ENCODE peak calls at places on chromosomes 11 and 22, in six cellular contexts. One of them, this sample, is unnamed.
A peak's percentile ranks its signal among the peaks of the same experiment; 100 is the strongest.

GRCh38 chr11:78380615-78381029 is 37.0 kb downstream of the GAB2 start:
- DNase-seq in CD8-positive, alpha-beta memory T cell: no peak
- DNase-seq in thyroid gland: no peak
- DNase-seq in CD4-positive, alpha-beta T cell: no peak
- DNase-seq in AG04450: peak; percentile 33
- DNase-seq in PC-3: no peak
- DNase-seq in this sample: no peak

GRCh38 chr22:42820075-42820763 is 36.9 kb downstream of the ARFGAP3 start:
- DNase-seq in CD8-positive, alpha-beta memory T cell: no peak
- DNase-seq in thyroid gland: peak; percentile 30
- DNase-seq in CD4-positive, alpha-beta T cell: no peak
- DNase-seq in AG04450: peak; percentile 51
- DNase-seq in PC-3: peak; percentile 82
- DNase-seq in this sample: peak; percentile 82

GRCh38 chr11:29481721-29482120 is 535.1 kb downstream of the KCNA4 start:
- DNase-seq in CD8-positive, alpha-beta memory T cell: no peak
- DNase-seq in thyroid gland: no peak
- DNase-seq in CD4-positive, alpha-beta T cell: no peak
- DNase-seq in AG04450: no peak
- DNase-seq in PC-3: no peak
- DNase-seq in this sample: no peak

GRCh38 chr22:36439481-36440271 is 41.8 kb downstream of the TXN2 start:
- DNase-seq in CD8-positive, alpha-beta memory T cell: no peak
- DNase-seq in thyroid gland: no peak
- DNase-seq in CD4-positive, alpha-beta T cell: no peak
- DNase-seq in AG04450: peak; percentile 88
- DNase-seq in PC-3: peak; percentile 65
- DNase-seq in this sample: peak; percentile 83

GRCh38 chr11:93814966-93815633 is 31.0 kb downstream of the MED17 start:
- DNase-seq in CD8-positive, alpha-beta memory T cell: no peak
- DNase-seq in thyroid gland: no peak
- DNase-seq in CD4-positive, alpha-beta T cell: no peak
- DNase-seq in AG04450: no peak
- DNase-seq in PC-3: no peak
- DNase-seq in this sample: no peak

GRCh38 chr11:65058012-65058411 is 341 bp downstream of the NAALADL1 start:
- DNase-seq in CD8-positive, alpha-beta memory T cell: no peak
- DNase-seq in thyroid gland: no peak
- DNase-seq in CD4-positive, alpha-beta T cell: no peak
- DNase-seq in AG04450: no peak
- DNase-seq in PC-3: no peak
- DNase-seq in this sample: no peak

GRCh38 chr11:64523456-64524187 is 67.4 kb upstream of the SLC22A12 start:
- DNase-seq in CD8-positive, alpha-beta memory T cell: no peak
- DNase-seq in thyroid gland: no peak
- DNase-seq in CD4-positive, alpha-beta T cell: no peak
- DNase-seq in AG04450: no peak
- DNase-seq in PC-3: no peak
- DNase-seq in this sample: no peak

GRCh38 chr11:73234403-73235181 is 16.5 kb downstream of the P2RY2 start:
- DNase-seq in CD8-positive, alpha-beta memory T cell: no peak
- DNase-seq in thyroid gland: peak; percentile 0
- DNase-seq in CD4-positive, alpha-beta T cell: no peak
- DNase-seq in AG04450: no peak
- DNase-seq in PC-3: no peak
- DNase-seq in this sample: no peak

GRCh38 chr11:72012897-72013721 is 14.4 kb downstream of the IL18BP start:
- DNase-seq in CD8-positive, alpha-beta memory T cell: no peak
- DNase-seq in thyroid gland: no peak
- DNase-seq in CD4-positive, alpha-beta T cell: no peak
- DNase-seq in AG04450: no peak
- DNase-seq in PC-3: peak; percentile 39
- DNase-seq in this sample: peak; percentile 76

GRCh38 chr11:72352859-72353551 is 81.3 kb downstream of the CLPB start:
- DNase-seq in CD8-positive, alpha-beta memory T cell: no peak
- DNase-seq in thyroid gland: peak; percentile 77
- DNase-seq in CD4-positive, alpha-beta T cell: no peak
- DNase-seq in AG04450: peak; percentile 67
- DNase-seq in PC-3: no peak
- DNase-seq in this sample: peak; percentile 10

GRCh38 chr22:46636221-46637002 is 16.2 kb downstream of the GRAMD4 start:
- DNase-seq in CD8-positive, alpha-beta memory T cell: no peak
- DNase-seq in thyroid gland: peak; percentile 37
- DNase-seq in CD4-positive, alpha-beta T cell: no peak
- DNase-seq in AG04450: no peak
- DNase-seq in PC-3: no peak
- DNase-seq in this sample: no peak

GRCh38 chr11:77019976-77020591 is 14.1 kb upstream of the B3GNT6 start:
- DNase-seq in CD8-positive, alpha-beta memory T cell: no peak
- DNase-seq in thyroid gland: no peak
- DNase-seq in CD4-positive, alpha-beta T cell: no peak
- DNase-seq in AG04450: no peak
- DNase-seq in PC-3: peak; percentile 92
- DNase-seq in this sample: peak; percentile 66

GRCh38 chr11:102254047-102254446 is 63.2 kb upstream of the BIRC3 start:
- DNase-seq in CD8-positive, alpha-beta memory T cell: no peak
- DNase-seq in thyroid gland: no peak
- DNase-seq in CD4-positive, alpha-beta T cell: no peak
- DNase-seq in AG04450: no peak
- DNase-seq in PC-3: peak; percentile 47
- DNase-seq in this sample: no peak

GRCh38 chr11:120511116-120511803 is at the start of gene GRIK4:
- DNase-seq in CD8-positive, alpha-beta memory T cell: peak; percentile 57
- DNase-seq in thyroid gland: peak; percentile 85
- DNase-seq in CD4-positive, alpha-beta T cell: peak; percentile 62
- DNase-seq in AG04450: no peak
- DNase-seq in PC-3: peak; percentile 80
- DNase-seq in this sample: peak; percentile 62

GRCh38 chr11:71484248-71485062 is 31.5 kb downstream of the NADSYN1 start:
- DNase-seq in CD8-positive, alpha-beta memory T cell: no peak
- DNase-seq in thyroid gland: no peak
- DNase-seq in CD4-positive, alpha-beta T cell: no peak
- DNase-seq in AG04450: no peak
- DNase-seq in PC-3: no peak
- DNase-seq in this sample: no peak

GRCh38 chr11:107929611-107930200 is 1.5 kb downstream of the RAB39A start:
- DNase-seq in CD8-positive, alpha-beta memory T cell: no peak
- DNase-seq in thyroid gland: no peak
- DNase-seq in CD4-positive, alpha-beta T cell: no peak
- DNase-seq in AG04450: no peak
- DNase-seq in PC-3: no peak
- DNase-seq in this sample: no peak

GRCh38 chr11:13962198-13962561 is 343 bp upstream of the SPON1 start:
- DNase-seq in CD8-positive, alpha-beta memory T cell: no peak
- DNase-seq in thyroid gland: no peak
- DNase-seq in CD4-positive, alpha-beta T cell: no peak
- DNase-seq in AG04450: no peak
- DNase-seq in PC-3: no peak
- DNase-seq in this sample: no peak

GRCh38 chr11:13964771-13965074 is 2.2 kb downstream of the SPON1 start:
- DNase-seq in CD8-positive, alpha-beta memory T cell: no peak
- DNase-seq in thyroid gland: no peak
- DNase-seq in CD4-positive, alpha-beta T cell: no peak
- DNase-seq in AG04450: no peak
- DNase-seq in PC-3: no peak
- DNase-seq in this sample: no peak

GRCh38 chr11:13962562-13963168 is at the start of gene SPON1:
- DNase-seq in CD8-positive, alpha-beta memory T cell: no peak
- DNase-seq in thyroid gland: peak; percentile 39
- DNase-seq in CD4-positive, alpha-beta T cell: peak; percentile 55
- DNase-seq in AG04450: no peak
- DNase-seq in PC-3: no peak
- DNase-seq in this sample: peak; percentile 27

GRCh38 chr11:13963949-13964770 is 1.6 kb downstream of the SPON1 start:
- DNase-seq in CD8-positive, alpha-beta memory T cell: no peak
- DNase-seq in thyroid gland: peak; percentile 5
- DNase-seq in CD4-positive, alpha-beta T cell: peak; percentile 18
- DNase-seq in AG04450: no peak
- DNase-seq in PC-3: peak; percentile 43
- DNase-seq in this sample: no peak

GRCh38 chr11:13963169-13963948 is 836 bp downstream of the SPON1 start:
- DNase-seq in CD8-positive, alpha-beta memory T cell: no peak
- DNase-seq in thyroid gland: no peak
- DNase-seq in CD4-positive, alpha-beta T cell: peak; percentile 54
- DNase-seq in AG04450: no peak
- DNase-seq in PC-3: no peak
- DNase-seq in this sample: no peak
- H3K27ac ChIP-seq in CD8-positive, alpha-beta memory T cell: no peak overlapping the region
- H3K27ac ChIP-seq in thyroid gland: no peak overlapping the region
- H3K27ac ChIP-seq in CD4-positive, alpha-beta T cell: no peak overlapping the region
- H3K27ac ChIP-seq in AG04450: no peak overlapping the region
- H3K27ac ChIP-seq in PC-3: no peak overlapping the region
- H3K27ac ChIP-seq in this sample: no peak overlapping the region

DNA sequence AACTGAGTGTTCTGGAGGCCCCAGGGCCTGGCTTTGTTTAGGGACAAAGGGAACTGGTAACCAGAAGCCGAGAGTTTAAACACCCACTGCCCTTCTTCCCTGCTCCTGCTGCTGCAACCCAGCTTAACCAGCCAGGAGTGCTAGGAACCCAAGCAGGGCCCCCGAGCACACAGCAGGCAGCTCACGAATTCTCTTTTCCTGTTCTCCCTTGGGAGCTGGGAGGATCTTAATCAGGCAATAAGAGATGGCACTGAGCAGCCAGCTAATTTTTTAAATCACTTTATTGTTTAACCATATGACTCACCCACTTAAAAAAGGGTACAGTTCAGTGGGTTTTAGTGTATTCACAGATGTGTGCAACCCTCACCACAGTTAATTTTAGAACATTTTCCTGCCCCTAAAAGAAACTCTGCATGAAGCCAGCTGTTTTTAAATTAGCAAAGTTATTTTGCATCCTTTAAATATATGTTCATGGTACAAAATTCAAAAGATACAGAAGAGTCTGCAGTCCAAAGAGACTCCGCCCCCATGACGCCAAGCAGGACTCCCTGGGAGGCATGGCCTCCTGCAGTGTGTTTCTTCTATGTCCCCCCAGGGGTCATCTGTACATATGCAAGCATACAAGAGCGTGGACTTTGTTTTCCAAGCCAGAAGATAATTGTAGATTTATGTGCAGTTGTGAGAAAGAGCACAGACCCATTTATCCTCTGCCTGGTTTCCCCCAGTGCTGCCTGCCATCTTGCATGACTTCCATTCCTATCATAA is 18.9 kb upstream of the PPP6R3 start:
- DNase-seq in CD8-positive, alpha-beta memory T cell: no peak
- DNase-seq in thyroid gland: no peak
- DNase-seq in CD4-positive, alpha-beta T cell: no peak
- DNase-seq in AG04450: no peak
- DNase-seq in PC-3: no peak
- DNase-seq in this sample: no peak
- H3K27ac ChIP-seq in CD8-positive, alpha-beta memory T cell: no peak overlapping the region
- H3K27ac ChIP-seq in thyroid gland: no peak overlapping the region
- H3K27ac ChIP-seq in CD4-positive, alpha-beta T cell: no peak overlapping the region
- H3K27ac ChIP-seq in AG04450: no peak overlapping the region
- H3K27ac ChIP-seq in PC-3: no peak overlapping the region
- H3K27ac ChIP-seq in this sample: no peak overlapping the region

GRCh38 chr11:96229354-96229973 is 113.5 kb downstream of the MAML2 start:
- DNase-seq in CD8-positive, alpha-beta memory T cell: no peak
- DNase-seq in thyroid gland: no peak
- DNase-seq in CD4-positive, alpha-beta T cell: no peak
- DNase-seq in AG04450: no peak
- DNase-seq in PC-3: no peak
- DNase-seq in this sample: no peak
- H3K27ac ChIP-seq in CD8-positive, alpha-beta memory T cell: no peak overlapping the region
- H3K27ac ChIP-seq in thyroid gland: no peak overlapping the region
- H3K27ac ChIP-seq in CD4-positive, alpha-beta T cell: peak overlapping the region; percentile 43
- H3K27ac ChIP-seq in AG04450: peak overlapping the region; percentile 89
- H3K27ac ChIP-seq in PC-3: peak overlapping the region; percentile 82
- H3K27ac ChIP-seq in this sample: peak overlapping the region; percentile 74

GRCh38 chr11:129273322-129273721 is 81.2 kb upstream of the ARHGAP32 start:
- DNase-seq in CD8-positive, alpha-beta memory T cell: no peak
- DNase-seq in thyroid gland: no peak
- DNase-seq in CD4-positive, alpha-beta T cell: no peak
- DNase-seq in AG04450: no peak
- DNase-seq in PC-3: no peak
- DNase-seq in this sample: no peak

GRCh38 chr11:129278586-129279319 is 86.6 kb upstream of the ARHGAP32 start:
- DNase-seq in CD8-positive, alpha-beta memory T cell: no peak
- DNase-seq in thyroid gland: peak; percentile 19
- DNase-seq in CD4-positive, alpha-beta T cell: no peak
- DNase-seq in AG04450: no peak
- DNase-seq in PC-3: peak; percentile 43
- DNase-seq in this sample: peak; percentile 12

GRCh38 chr11:129277216-129277838 is 85.2 kb upstream of the ARHGAP32 start:
- DNase-seq in CD8-positive, alpha-beta memory T cell: no peak
- DNase-seq in thyroid gland: no peak
- DNase-seq in CD4-positive, alpha-beta T cell: no peak
- DNase-seq in AG04450: no peak
- DNase-seq in PC-3: peak; percentile 46
- DNase-seq in this sample: no peak

GRCh38 chr11:129273944-129274343 is 81.8 kb upstream of the ARHGAP32 start:
- DNase-seq in CD8-positive, alpha-beta memory T cell: no peak
- DNase-seq in thyroid gland: no peak
- DNase-seq in CD4-positive, alpha-beta T cell: no peak
- DNase-seq in AG04450: no peak
- DNase-seq in PC-3: no peak
- DNase-seq in this sample: no peak

DNA sequence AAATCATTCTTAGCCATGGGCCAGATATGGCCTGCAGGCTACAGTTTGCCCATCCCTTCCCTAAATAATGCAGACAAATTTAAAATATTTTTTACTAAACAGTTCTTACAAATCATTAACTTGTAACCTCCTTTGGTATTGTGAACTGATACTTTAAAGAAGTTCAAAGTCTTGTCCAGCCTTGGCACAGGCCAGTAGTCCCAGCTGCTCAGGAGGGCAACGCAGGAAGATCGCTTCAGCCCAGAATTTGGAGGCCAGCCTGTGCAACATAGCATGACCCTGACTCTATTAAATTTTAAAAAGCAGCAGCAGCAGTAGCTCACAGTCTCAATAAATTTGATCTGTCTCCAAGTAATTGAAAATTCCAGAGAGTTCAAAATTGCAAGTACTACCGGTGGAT is 83.7 kb upstream of the ARHGAP32 start:
- DNase-seq in CD8-positive, alpha-beta memory T cell: no peak
- DNase-seq in thyroid gland: peak; percentile 10
- DNase-seq in CD4-positive, alpha-beta T cell: no peak
- DNase-seq in AG04450: no peak
- DNase-seq in PC-3: no peak
- DNase-seq in this sample: no peak
- H3K27ac ChIP-seq in CD8-positive, alpha-beta memory T cell: no peak overlapping the region
- H3K27ac ChIP-seq in thyroid gland: no peak overlapping the region
- H3K27ac ChIP-seq in CD4-positive, alpha-beta T cell: no peak overlapping the region
- H3K27ac ChIP-seq in AG04450: no peak overlapping the region
- H3K27ac ChIP-seq in PC-3: no peak overlapping the region
- H3K27ac ChIP-seq in this sample: no peak overlapping the region